ENCODE peak calls at places on chromosome 1, in six cellular contexts. G is astrocyte, T is left ventricle myocardium inferior, V is stomach, A is NCI-H460, N is left lung. W is an unnamed sample.

GRCh38 chr1:184152502-184152901 is 101.0 kb downstream of the TSEN15 start:
- DNase-seq in T (peak), V (no peak), N (no peak), G (peak), A (no peak), W (no peak)

GRCh38 chr1:24567792-24568388 is 12.0 kb downstream of the NCMAP start:
- DNase-seq in G (no peak), T (no peak), N (peak), A (peak), V (peak), W (no peak)

GRCh38 chr1:51509773-51510172 is 9.3 kb downstream of the EPS15 start:
- DNase-seq in A (no peak), G (no peak), T (no peak), V (no peak), N (no peak), W (no peak)

GRCh38 chr1:226784081-226785049 is 45.3 kb upstream of the ITPKB start:
- DNase-seq in V (no peak), N (no peak), A (no peak), T (no peak), G (peak), W (no peak)

GRCh38 chr1:216462061-216462775 is 39.0 kb upstream of the USH2A start:
- DNase-seq in A (peak), G (peak), T (no peak), N (no peak), V (no peak), W (no peak)

GRCh38 chr1:201222125-201222524 is 31.5 kb downstream of the IGFN1 start:
- DNase-seq in N (no peak), V (no peak), G (no peak), A (no peak), T (no peak), W (no peak)

GRCh38 chr1:31904339-31905092 is 33.7 kb downstream of the PTP4A2 start:
- DNase-seq in N (peak), T (peak), A (no peak), G (no peak), V (no peak), W (no peak)

GRCh38 chr1:15417365-15417934 is 7.8 kb downstream of the EFHD2 start:
- DNase-seq in T (no peak), N (no peak), V (peak), G (peak), A (no peak), W (peak)

GRCh38 chr1:15189692-15190321 is 36.3 kb downstream of the TMEM51 start:
- DNase-seq in A (no peak), N (no peak), T (no peak), G (no peak), V (no peak), W (no peak)

GRCh38 chr1:228911225-228911624 is 175.9 kb downstream of the RHOU start:
- DNase-seq in A (no peak), V (no peak), G (no peak), T (no peak), N (no peak), W (no peak)

GRCh38 chr1:199073166-199073565 is 434.3 kb downstream of the PTPRC start:
- DNase-seq in N (no peak), V (no peak), A (no peak), G (no peak), T (no peak), W (no peak)

GRCh38 chr1:111882537-111882936 is 106.9 kb downstream of the KCND3 start:
- DNase-seq in V (no peak), T (no peak), N (no peak), G (no peak), A (no peak), W (no peak)

GRCh38 chr1:41486892-41487728 is 2.6 kb upstream of the EDN2 start:
- DNase-seq in V (no peak), N (no peak), A (no peak), G (peak), T (no peak), W (no peak)

GRCh38 chr1:198797656-198798055 is 158.8 kb downstream of the PTPRC start:
- DNase-seq in G (no peak), A (no peak), T (no peak), N (no peak), V (no peak), W (no peak)

GRCh38 chr1:81670286-81670685 is 130.4 kb upstream of the ADGRL2 start:
- DNase-seq in V (peak), N (no peak), T (peak), A (peak), G (peak), W (no peak)

GRCh38 chr1:184023133-184023532 is 14.4 kb downstream of the COLGALT2 start:
- DNase-seq in V (no peak), A (no peak), T (no peak), N (no peak), G (no peak), W (no peak)

GRCh38 chr1:65769621-65770020 is 23.1 kb upstream of the PDE4B start:
- DNase-seq in T (no peak), N (no peak), V (no peak), A (no peak), G (peak), W (no peak)

GRCh38 chr1:202807367-202807925 is 775 bp downstream of the KDM5B start:
- DNase-seq in V (no peak), N (peak), A (no peak), G (no peak), T (peak), W (peak)

GRCh38 chr1:41241748-41242644 is at the start of gene SCMH1:
- DNase-seq in V (peak), A (peak), T (peak), G (peak), N (peak), W (peak)

GRCh38 chr1:223261914-223262313 is 102.1 kb downstream of the SUSD4 start:
- DNase-seq in A (no peak), G (no peak), T (no peak), V (no peak), N (no peak), W (no peak)

GRCh38 chr1:66048011-66048410 is 255.3 kb downstream of the PDE4B start:
- DNase-seq in T (no peak), N (no peak), G (no peak), V (no peak), A (no peak), W (no peak)

GRCh38 chr1:6259491-6260362 is 1.2 kb downstream of the GPR153 start:
- DNase-seq in V (peak), T (peak), G (peak), A (peak), N (peak), W (peak)

GRCh38 chr1:78497196-78497595 is 6.4 kb downstream of the PTGFR start:
- DNase-seq in N (no peak), A (no peak), T (no peak), V (no peak), G (peak), W (no peak)

GRCh38 chr1:62906428-62906886 is 122.5 kb downstream of the ATG4C start:
- DNase-seq in A (peak), V (no peak), G (no peak), T (no peak), N (no peak), W (no peak)

GRCh38 chr1:167057297-167057688 is 32.9 kb downstream of the GPA33 start:
- DNase-seq in V (peak), T (no peak), A (peak), G (peak), N (no peak), W (no peak)

GRCh38 chr1:175538442-175538841 is 205.0 kb downstream of the TNR start:
- DNase-seq in A (no peak), N (no peak), V (no peak), G (no peak), T (no peak), W (no peak)

GRCh38 chr1:63804829-63805484 is 31.1 kb downstream of the ROR1 start:
- DNase-seq in A (no peak), T (no peak), G (no peak), N (no peak), V (no peak), W (no peak)

GRCh38 chr1:64775152-64775551 is 30.3 kb downstream of the RAVER2 start:
- DNase-seq in N (no peak), T (no peak), G (no peak), A (no peak), V (no peak), W (no peak)

GRCh38 chr1:160797861-160798273 is 1.9 kb downstream of the LY9 start:
- DNase-seq in T (no peak), N (no peak), A (no peak), V (peak), G (no peak), W (peak)

GRCh38 chr1:50620680-50621329 is 197.6 kb upstream of the DMRTA2 start:
- DNase-seq in V (peak), G (peak), T (no peak), N (peak), A (no peak), W (no peak)

GRCh38 chr1:8147922-8148321 is 121.8 kb upstream of the ERRFI1 start:
- DNase-seq in A (no peak), G (no peak), V (no peak), T (no peak), N (no peak), W (no peak)

GRCh38 chr1:70434253-70434859 is 23.3 kb downstream of the CTH start:
- DNase-seq in G (no peak), V (no peak), T (no peak), A (no peak), N (no peak), W (no peak)